ENCODE peak calls at places on chromosomes 5 and 9, in six cellular contexts. W is suprapubic skin, J is nephron progenitor cell, V is uterus, T is astrocyte of the cerebellum, F is AG09309. D is an unnamed sample.
A peak's percentile ranks its signal among the peaks of the same experiment; 100 is the strongest.

GRCh38 chr5:591746-592145 is 20.4 kb upstream of the CEP72 start:
- DNase-seq in W (no peak), J (no peak), V (no peak), T (no peak), F (no peak), D (no peak)

GRCh38 chr5:118628672-118629354 is 359.5 kb downstream of the DTWD2 start:
- DNase-seq in W (no peak), J (no peak), V (no peak), T (no peak), F (no peak), D (no peak)

GRCh38 chr9:126376311-126376902 is 49.8 kb downstream of the MVB12B start:
- DNase-seq in W (no peak), J (no peak), V (no peak), T (no peak), F (no peak), D (no peak)

GRCh38 chr9:122827759-122828090 is 663 bp downstream of the PDCL start:
- DNase-seq in W (no peak), J (peak; percentile 23), V (no peak), T (peak; percentile 8), F (no peak), D (no peak)

GRCh38 chr9:71830929-71831328 is 62.6 kb upstream of the CEMIP2 start:
- DNase-seq in W (no peak), J (no peak), V (no peak), T (no peak), F (no peak), D (no peak)

GRCh38 chr5:159877894-159878448 is 38.3 kb upstream of the ADRA1B start:
- DNase-seq in W (no peak), J (no peak), V (peak; percentile 88), T (no peak), F (no peak), D (no peak)

GRCh38 chr5:158320178-158320674 is 461.3 kb upstream of the CLINT1 start:
- DNase-seq in W (no peak), J (no peak), V (no peak), T (no peak), F (no peak), D (peak; percentile 35)

GRCh38 chr5:14739538-14739937 is 75.0 kb downstream of the OTULIN start:
- DNase-seq in W (no peak), J (no peak), V (no peak), T (no peak), F (no peak), D (no peak)

GRCh38 chr9:119938871-119939270 is 569.6 kb upstream of the BRINP1 start:
- DNase-seq in W (no peak), J (no peak), V (no peak), T (peak; percentile 74), F (peak; percentile 34), D (no peak)

GRCh38 chr9:113898596-113898995 is 22.5 kb downstream of the ZNF618 start:
- DNase-seq in W (no peak), J (no peak), V (no peak), T (no peak), F (no peak), D (no peak)

GRCh38 chr9:12923472-12924009 is 148.7 kb downstream of the LURAP1L start:
- DNase-seq in W (no peak), J (no peak), V (peak; percentile 20), T (peak; percentile 60), F (peak; percentile 84), D (no peak)

GRCh38 chr5:2848634-2849033 is 97.2 kb upstream of the IRX2 start:
- DNase-seq in W (no peak), J (no peak), V (no peak), T (no peak), F (no peak), D (no peak)

GRCh38 chr9:78325343-78325742 is 28.4 kb downstream of the PSAT1 start:
- DNase-seq in W (no peak), J (no peak), V (no peak), T (peak; percentile 53), F (peak; percentile 28), D (peak; percentile 50)

GRCh38 chr5:78293856-78294249 is 645 bp downstream of the AP3B1 start:
- DNase-seq in W (no peak), J (no peak), V (no peak), T (no peak), F (no peak), D (no peak)

GRCh38 chr9:24045150-24045549 is 219.1 kb upstream of the ELAVL2 start:
- DNase-seq in W (no peak), J (no peak), V (no peak), T (no peak), F (no peak), D (no peak)

GRCh38 chr9:24545285-24545684 is 412 bp downstream of the IZUMO3 start:
- DNase-seq in W (no peak), J (peak; percentile 5), V (no peak), T (no peak), F (no peak), D (no peak)

GRCh38 chr5:159965031-159965837 is 43.7 kb upstream of the TTC1 start:
- DNase-seq in W (no peak), J (peak; percentile 78), V (peak; percentile 63), T (no peak), F (no peak), D (peak; percentile 76)

GRCh38 chr5:155699385-155699784 is 627.6 kb upstream of the SGCD start:
- DNase-seq in W (no peak), J (no peak), V (no peak), T (no peak), F (no peak), D (no peak)
- TF ChIP-seq CTCF in W (no peak), J (no peak), V (no peak), T (no peak), F (no peak), D (no peak)

DNA sequence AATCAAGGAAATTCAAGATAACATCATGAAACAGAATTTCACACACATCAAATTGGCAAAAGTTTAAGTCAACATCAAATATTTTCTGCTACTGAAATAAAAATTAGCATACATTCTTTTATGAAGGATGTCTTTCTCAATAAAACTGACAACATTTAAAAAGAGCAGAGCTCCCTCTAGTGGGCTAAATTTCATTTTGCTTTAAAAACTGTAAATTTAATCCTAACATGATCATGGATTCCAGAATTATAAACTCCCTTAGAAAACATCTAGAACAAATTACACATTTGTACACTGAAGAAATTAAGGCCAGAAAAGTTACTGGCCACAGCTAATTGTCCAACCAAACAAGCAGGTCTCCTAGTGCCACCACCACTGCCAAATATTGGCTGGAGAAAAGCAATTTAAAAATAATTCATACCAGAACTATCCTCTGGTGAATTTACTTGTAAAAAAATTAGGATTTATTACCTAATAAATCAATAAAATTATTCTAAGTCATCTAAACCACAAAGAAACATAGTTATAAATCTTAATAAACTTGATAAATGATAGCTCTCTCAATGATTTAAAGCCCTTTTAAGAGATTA is 31.2 kb downstream of the DEPDC1B start:
- DNase-seq in W (no peak), J (no peak), V (no peak), T (peak; percentile 31), F (no peak), D (no peak)
- TF ChIP-seq CTCF in W (no peak), J (peak; percentile 67), V (peak; percentile 36), T (peak; percentile 28), F (peak; percentile 44), D (peak; percentile 93)

GRCh38 chr5:151424892-151425523 is 22.4 kb upstream of the SLC36A1 start:
- DNase-seq in W (no peak), J (peak; percentile 10), V (no peak), T (no peak), F (no peak), D (no peak)

GRCh38 chr5:151432210-151432609 is 15.2 kb upstream of the SLC36A1 start:
- DNase-seq in W (no peak), J (no peak), V (no peak), T (no peak), F (no peak), D (no peak)

GRCh38 chr5:151430731-151431130 is 16.7 kb upstream of the SLC36A1 start:
- DNase-seq in W (no peak), J (no peak), V (no peak), T (no peak), F (no peak), D (no peak)

DNA sequence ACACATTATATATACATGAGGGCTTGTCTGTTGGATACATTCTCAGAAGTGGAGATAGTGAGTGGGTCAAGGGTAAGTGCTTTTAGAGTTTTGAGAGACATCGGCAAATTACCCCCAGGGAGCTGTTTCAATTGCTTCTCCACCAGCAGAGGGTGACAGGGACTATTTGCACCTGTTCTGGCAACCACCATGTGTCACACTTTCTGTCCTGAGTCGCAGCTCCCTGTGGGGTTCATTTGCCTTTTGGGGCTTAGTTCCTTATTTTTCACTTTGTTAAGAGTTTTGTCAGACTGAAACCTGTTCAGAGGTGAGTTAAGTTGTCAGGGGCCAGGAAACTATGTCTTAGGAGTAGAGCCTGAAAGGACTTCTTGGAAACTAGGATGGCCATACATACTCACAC is 20.1 kb upstream of the SLC36A1 start:
- DNase-seq in W (no peak), J (no peak), V (no peak), T (no peak), F (no peak), D (no peak)
- TF ChIP-seq CTCF in W (no peak), J (no peak), V (no peak), T (no peak), F (no peak), D (no peak)

GRCh38 chr9:91424403-91425176 is 958 bp upstream of the NFIL3 start:
- DNase-seq in W (peak; percentile 96), J (peak; percentile 59), V (peak; percentile 92), T (peak; percentile 58), F (peak; percentile 70), D (peak; percentile 56)

GRCh38 chr9:91421022-91421765 is 2.4 kb downstream of the NFIL3 start:
- DNase-seq in W (peak; percentile 77), J (peak; percentile 80), V (peak; percentile 38), T (no peak), F (no peak), D (peak; percentile 81)

GRCh38 chr9:91423785-91424402 is at the start of gene NFIL3:
- DNase-seq in W (peak; percentile 90), J (peak; percentile 80), V (peak; percentile 84), T (no peak), F (no peak), D (peak; percentile 85)

GRCh38 chr9:91421987-91422765 is 1.5 kb downstream of the NFIL3 start:
- DNase-seq in W (no peak), J (no peak), V (no peak), T (no peak), F (no peak), D (no peak)

DNA sequence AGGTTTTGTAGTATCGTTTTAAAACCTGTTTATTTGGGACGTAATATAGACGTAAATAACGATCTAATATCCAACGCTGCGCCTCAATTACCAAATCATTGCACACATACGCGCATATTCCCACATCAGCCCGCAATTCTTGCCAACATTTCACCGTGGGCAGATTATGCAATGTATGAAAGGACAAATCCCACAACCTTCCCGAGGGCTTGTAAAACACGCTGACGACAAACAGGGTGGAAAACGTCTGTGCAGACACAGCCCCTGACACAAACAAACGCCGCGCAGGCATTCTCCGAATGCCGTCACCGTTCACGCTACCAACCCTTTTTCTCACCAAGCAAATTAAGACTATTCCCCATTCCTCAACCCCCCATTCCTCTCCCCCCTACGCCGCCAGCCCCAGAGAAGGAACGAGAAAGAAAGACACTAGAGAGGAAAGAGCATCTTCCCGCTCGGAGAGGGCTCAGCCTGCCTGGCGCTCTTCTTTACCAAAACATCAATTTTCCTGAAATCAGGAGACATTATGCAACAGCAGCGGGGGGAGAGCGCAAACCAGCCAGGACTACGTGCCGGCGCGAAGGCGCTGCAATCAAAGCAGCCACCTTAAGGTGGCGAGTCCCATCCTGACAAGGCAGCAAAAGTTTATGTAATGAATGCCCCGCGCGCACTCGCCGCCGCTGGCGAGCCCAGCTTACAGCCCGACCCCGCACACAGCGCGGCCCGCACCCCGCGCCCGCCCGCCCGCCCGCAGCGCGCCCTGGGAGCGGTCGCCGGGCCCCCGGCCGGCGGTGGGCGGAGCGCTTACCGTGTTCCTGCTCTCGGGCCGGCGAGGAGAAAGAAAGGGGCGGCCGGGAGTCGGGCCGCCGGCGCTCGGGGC is 560 bp downstream of the NFIL3 start:
- DNase-seq in W (peak; percentile 89), J (peak; percentile 72), V (peak; percentile 75), T (peak; percentile 64), F (peak; percentile 91), D (peak; percentile 70)
- TF ChIP-seq CTCF in W (no peak), J (no peak), V (no peak), T (peak; percentile 42), F (peak; percentile 18), D (no peak)

D was measured in glutamatergic neuron.